ENCODE peak calls at places on chromosomes 3 and 15, in eight cellular contexts. One of them, this sample, is unnamed. For H3K4me1 and H3K27me3, the result is how much of the 10 kb centered on the place peaks cover.

GRCh38 chr3:10331320-10331719 is 10.4 kb upstream of the SEC13 start:
- DNase-seq in heart right ventricle: no peak
- DNase-seq in right cardiac atrium: no peak
- DNase-seq in sigmoid colon: no peak
- DNase-seq in BE2C: no peak
- DNase-seq in trophoblast cell: no peak
- DNase-seq in GM23338: no peak
- DNase-seq in tibial nerve: no peak
- DNase-seq in this sample: no peak

GRCh38 chr3:86175593-86175992 is 815.4 kb downstream of the VGLL3 start:
- DNase-seq in GM23338: peak
- DNase-seq in BE2C: no peak
- DNase-seq in trophoblast cell: no peak
- DNase-seq in sigmoid colon: no peak
- DNase-seq in heart right ventricle: no peak
- DNase-seq in right cardiac atrium: no peak
- DNase-seq in tibial nerve: no peak
- DNase-seq in this sample: no peak

GRCh38 chr15:91329914-91330313 is 229.9 kb downstream of the SV2B start:
- DNase-seq in GM23338: no peak
- DNase-seq in BE2C: no peak
- DNase-seq in tibial nerve: no peak
- DNase-seq in sigmoid colon: no peak
- DNase-seq in trophoblast cell: no peak
- DNase-seq in heart right ventricle: no peak
- DNase-seq in right cardiac atrium: no peak
- DNase-seq in this sample: no peak

GRCh38 chr3:56747150-56747549 is 54.6 kb downstream of the ARHGEF3 start:
- DNase-seq in GM23338: peak
- DNase-seq in heart right ventricle: no peak
- DNase-seq in right cardiac atrium: no peak
- DNase-seq in trophoblast cell: no peak
- DNase-seq in tibial nerve: no peak
- DNase-seq in sigmoid colon: no peak
- DNase-seq in BE2C: no peak
- DNase-seq in this sample: no peak

GRCh38 chr15:96234109-96234892 is 96.2 kb upstream of the NR2F2 start:
- DNase-seq in sigmoid colon: no peak
- DNase-seq in GM23338: no peak
- DNase-seq in right cardiac atrium: peak
- DNase-seq in heart right ventricle: no peak
- DNase-seq in BE2C: peak
- DNase-seq in trophoblast cell: no peak
- DNase-seq in tibial nerve: no peak
- DNase-seq in this sample: no peak

GRCh38 chr3:70554170-70554569 is 241.7 kb upstream of the MDFIC2 start:
- DNase-seq in tibial nerve: no peak
- DNase-seq in sigmoid colon: no peak
- DNase-seq in BE2C: no peak
- DNase-seq in right cardiac atrium: no peak
- DNase-seq in heart right ventricle: no peak
- DNase-seq in trophoblast cell: no peak
- DNase-seq in GM23338: no peak
- DNase-seq in this sample: no peak

GRCh38 chr3:72195895-72196294 is 410.9 kb upstream of the PROK2 start:
- DNase-seq in right cardiac atrium: no peak
- DNase-seq in BE2C: no peak
- DNase-seq in trophoblast cell: no peak
- DNase-seq in tibial nerve: no peak
- DNase-seq in GM23338: no peak
- DNase-seq in sigmoid colon: no peak
- DNase-seq in heart right ventricle: no peak
- DNase-seq in this sample: no peak

GRCh38 chr15:85870216-85871014 is 75.7 kb upstream of the KLHL25 start:
- DNase-seq in right cardiac atrium: no peak
- DNase-seq in BE2C: no peak
- DNase-seq in tibial nerve: no peak
- DNase-seq in sigmoid colon: no peak
- DNase-seq in trophoblast cell: no peak
- DNase-seq in heart right ventricle: no peak
- DNase-seq in GM23338: no peak
- DNase-seq in this sample: no peak

GRCh38 chr15:66655511-66655910 is 46.5 kb upstream of the SMAD6 start:
- DNase-seq in right cardiac atrium: peak
- DNase-seq in trophoblast cell: no peak
- DNase-seq in sigmoid colon: no peak
- DNase-seq in GM23338: no peak
- DNase-seq in BE2C: no peak
- DNase-seq in heart right ventricle: no peak
- DNase-seq in tibial nerve: no peak
- DNase-seq in this sample: no peak

GRCh38 chr3:108099679-108100428 is 9.0 kb upstream of the CD47 start:
- DNase-seq in tibial nerve: no peak
- DNase-seq in right cardiac atrium: peak
- DNase-seq in GM23338: no peak
- DNase-seq in sigmoid colon: no peak
- DNase-seq in trophoblast cell: no peak
- DNase-seq in heart right ventricle: no peak
- DNase-seq in BE2C: no peak
- DNase-seq in this sample: no peak

GRCh38 chr3:141684758-141685157 is 53.3 kb upstream of the RNF7 start:
- DNase-seq in GM23338: peak
- DNase-seq in sigmoid colon: no peak
- DNase-seq in tibial nerve: no peak
- DNase-seq in right cardiac atrium: no peak
- DNase-seq in heart right ventricle: no peak
- DNase-seq in trophoblast cell: no peak
- DNase-seq in BE2C: no peak
- DNase-seq in this sample: no peak

GRCh38 chr3:161273589-161274218 is 52.6 kb downstream of the NMD3 start:
- DNase-seq in trophoblast cell: peak
- DNase-seq in right cardiac atrium: no peak
- DNase-seq in tibial nerve: no peak
- DNase-seq in GM23338: peak
- DNase-seq in sigmoid colon: no peak
- DNase-seq in heart right ventricle: no peak
- DNase-seq in BE2C: peak
- DNase-seq in this sample: peak

GRCh38 chr15:78061963-78062427 is 15.5 kb downstream of the TBC1D2B start:
- DNase-seq in BE2C: no peak
- DNase-seq in GM23338: no peak
- DNase-seq in right cardiac atrium: no peak
- DNase-seq in tibial nerve: no peak
- DNase-seq in trophoblast cell: no peak
- DNase-seq in sigmoid colon: no peak
- DNase-seq in heart right ventricle: no peak
- DNase-seq in this sample: peak

DNA sequence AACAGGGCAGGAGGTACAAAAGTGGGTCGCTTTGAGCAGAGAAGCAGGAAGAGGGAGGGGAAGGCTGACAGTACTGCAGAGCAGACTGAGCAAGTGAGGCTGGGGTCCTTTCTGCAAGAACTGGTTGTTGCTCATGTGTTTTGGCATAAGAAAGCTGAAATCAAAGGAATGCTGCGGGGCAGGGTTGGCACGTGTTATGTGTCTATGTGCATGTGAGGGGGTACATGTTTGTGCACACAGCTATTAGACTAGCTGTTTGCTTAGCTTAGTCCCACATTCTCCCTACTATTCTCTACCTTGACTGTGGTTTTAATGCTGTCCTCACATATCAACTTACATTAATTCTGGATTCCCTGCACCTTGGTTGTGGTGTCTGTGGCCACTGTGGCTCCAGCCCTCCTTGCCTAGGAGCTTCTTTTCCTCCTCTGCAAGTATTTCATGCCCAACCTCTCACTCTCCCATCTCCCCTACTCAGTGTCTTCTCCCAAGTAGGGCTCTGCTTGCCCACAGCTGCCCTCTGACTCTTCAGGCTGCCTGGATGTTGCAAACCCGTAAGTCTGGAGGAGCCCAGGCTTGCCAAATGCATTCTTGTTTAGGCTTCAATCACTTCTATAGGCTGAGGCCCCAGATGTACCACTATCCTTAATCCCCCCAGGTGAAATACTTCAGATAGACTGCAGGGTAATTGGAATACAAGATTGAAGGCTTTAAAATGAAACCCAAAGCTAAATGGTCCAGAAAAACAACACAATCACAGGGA is 4.8 kb downstream of the TAGLN3 start:
- DNase-seq in tibial nerve: no peak
- DNase-seq in right cardiac atrium: no peak
- DNase-seq in GM23338: no peak
- DNase-seq in sigmoid colon: no peak
- DNase-seq in trophoblast cell: no peak
- DNase-seq in heart right ventricle: no peak
- DNase-seq in BE2C: no peak
- DNase-seq in this sample: no peak
- H3K4me1 ChIP-seq in tibial nerve: under half
- H3K4me1 ChIP-seq in right cardiac atrium: under half
- H3K4me1 ChIP-seq in GM23338: under half
- H3K4me1 ChIP-seq in sigmoid colon: under half
- H3K4me1 ChIP-seq in trophoblast cell: under half
- H3K4me1 ChIP-seq in heart right ventricle: under half
- H3K4me1 ChIP-seq in BE2C: under half
- H3K4me1 ChIP-seq in this sample: under half

DNA sequence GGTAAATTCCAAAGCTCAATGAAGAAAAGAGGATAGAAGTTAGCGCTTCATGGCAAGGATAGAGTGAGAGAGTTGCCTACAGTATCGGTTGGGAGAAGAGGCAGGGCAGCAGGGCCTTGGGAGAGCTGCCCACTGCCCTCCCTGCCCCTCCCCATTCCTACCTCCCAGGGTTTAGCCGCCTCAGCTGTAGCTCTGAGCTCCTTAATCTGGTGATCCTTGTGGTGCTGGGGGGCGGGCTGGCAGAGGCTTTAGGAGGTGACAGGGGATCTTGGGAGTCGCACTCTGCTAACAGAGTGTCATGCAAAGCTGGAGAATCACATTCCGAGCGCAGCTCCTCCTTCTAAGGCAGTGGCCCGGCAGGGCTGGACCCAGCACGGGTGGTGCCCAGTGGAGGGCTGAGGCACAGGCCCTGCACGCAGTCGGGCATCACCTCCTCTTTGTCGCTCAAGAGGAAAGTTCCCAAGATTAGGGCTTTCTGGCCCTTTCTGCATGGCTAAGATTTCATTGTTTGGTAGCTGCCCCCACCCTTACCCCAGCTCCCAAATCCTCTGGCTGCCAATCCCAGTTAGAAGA is 57.1 kb upstream of the POLG start:
- DNase-seq in tibial nerve: no peak
- DNase-seq in GM23338: no peak
- DNase-seq in trophoblast cell: no peak
- DNase-seq in heart right ventricle: no peak
- DNase-seq in sigmoid colon: no peak
- DNase-seq in BE2C: no peak
- DNase-seq in right cardiac atrium: no peak
- DNase-seq in this sample: no peak
- H3K27me3 ChIP-seq in tibial nerve: under half
- H3K27me3 ChIP-seq in GM23338: half or more
- H3K27me3 ChIP-seq in trophoblast cell: under half
- H3K27me3 ChIP-seq in heart right ventricle: half or more
- H3K27me3 ChIP-seq in sigmoid colon: under half
- H3K27me3 ChIP-seq in BE2C: under half
- H3K27me3 ChIP-seq in right cardiac atrium: under half
- H3K27me3 ChIP-seq in this sample: under half

DNA sequence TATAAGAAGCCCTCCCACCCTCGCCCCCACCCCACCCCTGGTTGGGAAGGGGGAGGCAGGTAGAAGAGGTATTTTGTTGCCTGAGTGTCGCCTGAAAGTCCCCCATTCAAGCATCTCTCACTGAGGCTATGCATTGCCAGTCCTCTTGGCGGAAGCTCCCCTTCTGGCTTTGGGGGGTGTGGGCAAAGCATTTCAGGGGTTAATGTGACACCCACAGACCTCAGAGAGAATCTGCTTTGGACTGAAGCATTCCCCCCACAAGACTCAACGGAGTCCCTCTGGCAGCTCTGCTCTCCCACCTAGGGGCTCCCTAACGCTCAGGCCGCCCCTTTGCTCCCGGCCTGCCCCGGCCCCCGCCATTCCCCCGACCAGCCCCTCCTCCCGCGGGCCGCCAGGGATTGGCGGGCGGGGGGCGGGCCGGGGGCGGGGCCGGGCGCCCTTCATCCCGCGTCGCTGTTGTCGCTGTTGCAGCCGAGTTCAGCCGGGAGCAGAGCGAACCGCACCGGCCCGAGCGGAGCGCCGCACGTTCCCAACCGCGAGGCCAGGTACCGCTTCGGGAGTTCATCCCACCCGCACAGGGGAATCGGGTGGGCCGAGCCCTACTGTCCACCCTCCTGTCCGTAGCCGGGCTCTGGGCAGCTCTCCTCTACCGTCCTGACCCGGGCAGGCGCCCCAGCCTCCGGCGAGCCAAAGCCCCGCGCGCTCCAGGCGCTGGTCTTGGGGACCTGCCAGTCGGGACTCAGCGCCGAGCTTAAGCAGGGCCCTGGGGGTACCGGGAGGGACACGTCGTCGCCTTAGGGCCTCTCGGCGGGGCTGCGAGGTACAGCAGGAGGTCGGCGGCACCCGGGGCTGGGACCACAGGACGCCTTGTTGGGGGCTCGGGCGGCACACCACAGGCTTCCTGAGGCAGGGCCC is at the start of gene SLC38A3:
- DNase-seq in heart right ventricle: no peak
- DNase-seq in trophoblast cell: no peak
- DNase-seq in BE2C: peak
- DNase-seq in tibial nerve: no peak
- DNase-seq in sigmoid colon: no peak
- DNase-seq in right cardiac atrium: peak
- DNase-seq in GM23338: peak
- DNase-seq in this sample: peak
- H3K4me3 ChIP-seq in heart right ventricle: peak
- H3K4me3 ChIP-seq in trophoblast cell: peak
- H3K4me3 ChIP-seq in BE2C: peak
- H3K4me3 ChIP-seq in tibial nerve: peak
- H3K4me3 ChIP-seq in sigmoid colon: peak
- H3K4me3 ChIP-seq in right cardiac atrium: peak
- H3K4me3 ChIP-seq in GM23338: peak
- H3K4me3 ChIP-seq in this sample: peak

GRCh38 chr15:75702431-75702830 is 10.2 kb downstream of the CSPG4 start:
- DNase-seq in tibial nerve: no peak
- DNase-seq in GM23338: no peak
- DNase-seq in trophoblast cell: no peak
- DNase-seq in right cardiac atrium: peak
- DNase-seq in BE2C: no peak
- DNase-seq in heart right ventricle: no peak
- DNase-seq in sigmoid colon: no peak
- DNase-seq in this sample: no peak

GRCh38 chr15:75704618-75705017 is 8.0 kb downstream of the CSPG4 start:
- DNase-seq in sigmoid colon: no peak
- DNase-seq in GM23338: no peak
- DNase-seq in BE2C: no peak
- DNase-seq in trophoblast cell: no peak
- DNase-seq in right cardiac atrium: no peak
- DNase-seq in tibial nerve: no peak
- DNase-seq in heart right ventricle: no peak
- DNase-seq in this sample: no peak

GRCh38 chr15:75704263-75704615 is 8.4 kb downstream of the CSPG4 start:
- DNase-seq in GM23338: no peak
- DNase-seq in trophoblast cell: no peak
- DNase-seq in tibial nerve: no peak
- DNase-seq in sigmoid colon: no peak
- DNase-seq in BE2C: no peak
- DNase-seq in right cardiac atrium: peak
- DNase-seq in heart right ventricle: no peak
- DNase-seq in this sample: no peak

GRCh38 chr15:75706682-75706954 is 6.0 kb downstream of the CSPG4 start:
- DNase-seq in BE2C: no peak
- DNase-seq in heart right ventricle: no peak
- DNase-seq in trophoblast cell: no peak
- DNase-seq in sigmoid colon: no peak
- DNase-seq in GM23338: no peak
- DNase-seq in tibial nerve: no peak
- DNase-seq in right cardiac atrium: no peak
- DNase-seq in this sample: no peak

GRCh38 chr15:75705854-75706681 is 6.6 kb downstream of the CSPG4 start:
- DNase-seq in trophoblast cell: no peak
- DNase-seq in heart right ventricle: no peak
- DNase-seq in right cardiac atrium: peak
- DNase-seq in tibial nerve: no peak
- DNase-seq in BE2C: no peak
- DNase-seq in sigmoid colon: no peak
- DNase-seq in GM23338: no peak
- DNase-seq in this sample: no peak
- H3K4me1 ChIP-seq in trophoblast cell: under half
- H3K4me1 ChIP-seq in heart right ventricle: half or more
- H3K4me1 ChIP-seq in right cardiac atrium: under half
- H3K4me1 ChIP-seq in tibial nerve: half or more
- H3K4me1 ChIP-seq in BE2C: under half
- H3K4me1 ChIP-seq in sigmoid colon: half or more
- H3K4me1 ChIP-seq in GM23338: under half
- H3K4me1 ChIP-seq in this sample: under half